ENCODE peak calls at places on chromosome 1, in four cellular contexts. I, R, N and K are unnamed samples.

GRCh38 chr1:216929870-216930582 is 206.8 kb upstream of the ESRRG start:
- DNase-seq in N (no peak), I (no peak), R (no peak), K (no peak)

GRCh38 chr1:209630383-209631219 is 21.6 kb downstream of the LAMB3 start:
- DNase-seq in R (no peak), N (no peak), I (no peak), K (no peak)

GRCh38 chr1:154479764-154480421 is 22.1 kb upstream of the TDRD10 start:
- DNase-seq in I (peak; percentile 73), R (no peak), N (no peak), K (peak; percentile 73)

GRCh38 chr1:11516961-11517635 is 38.1 kb downstream of the DISP3 start:
- DNase-seq in R (no peak), I (no peak), N (peak; percentile 76), K (no peak)

GRCh38 chr1:150563340-150564038 is 14.3 kb downstream of the ADAMTSL4 start:
- DNase-seq in I (peak; percentile 86), N (no peak), R (no peak), K (no peak)

GRCh38 chr1:15457484-15458027 is 1.0 kb downstream of the CELA2A start:
- DNase-seq in I (no peak), N (no peak), R (no peak), K (no peak)

GRCh38 chr1:227951624-227952373 is 4.1 kb upstream of the WNT9A start:
- DNase-seq in N (peak; percentile 72), I (no peak), R (no peak), K (no peak)

GRCh38 chr1:91594383-91595065 is 93.9 kb downstream of the CDC7 start:
- DNase-seq in R (no peak), N (no peak), I (no peak), K (no peak)

GRCh38 chr1:2443285-2444137 is 31.1 kb upstream of the PEX10 start:
- DNase-seq in I (peak; percentile 30), N (no peak), R (no peak), K (no peak)

GRCh38 chr1:192573499-192573898 is 2.1 kb upstream of the RGS1 start:
- DNase-seq in R (no peak), I (no peak), N (no peak), K (no peak)

GRCh38 chr1:89068291-89068690 is 3.3 kb upstream of the GBP1 start:
- DNase-seq in I (no peak), R (no peak), N (no peak), K (no peak)

GRCh38 chr1:246698466-246699094 is 25.6 kb upstream of the SCCPDH start:
- DNase-seq in R (no peak), N (no peak), I (no peak), K (no peak)